ENCODE peak calls at places on chromosomes 6 and 20, in eight cellular contexts. S is Panc1; R is CD4-positive, alpha-beta T cell; K is posterior cingulate gyrus; P is ureter; U is T-cell; D is left cardiac atrium; Z is RKO. T is an unnamed sample.

GRCh38 chr20:38405132-38405531 is 30.0 kb downstream of the SNHG17 start:
- DNase-seq in P (no peak), Z (no peak), D (no peak), R (no peak), K (no peak), S (no peak), U (no peak), T (no peak)

GRCh38 chr6:150267686-150268561 is 100.9 kb upstream of the IYD start:
- DNase-seq in U (no peak), D (no peak), R (no peak), Z (peak), S (no peak), K (peak), P (no peak), T (no peak)

GRCh38 chr20:1702855-1703254 is 45.3 kb upstream of the SIRPG start:
- DNase-seq in R (no peak), S (no peak), D (no peak), K (no peak), Z (no peak), U (no peak), P (no peak), T (no peak)

GRCh38 chr20:56200456-56200855 is 48.1 kb upstream of the MC3R start:
- DNase-seq in K (no peak), S (no peak), D (no peak), U (no peak), P (no peak), R (no peak), Z (peak), T (peak)

GRCh38 chr6:84422380-84422968 is 195.0 kb upstream of the CEP162 start:
- DNase-seq in U (no peak), R (no peak), K (no peak), D (peak), Z (no peak), S (peak), P (peak), T (peak)

GRCh38 chr20:8786383-8786782 is 282.5 kb upstream of the PLCB4 start:
- DNase-seq in Z (no peak), S (no peak), K (no peak), U (no peak), D (no peak), P (no peak), R (no peak), T (no peak)

GRCh38 chr6:11410539-11411307 is 126.8 kb upstream of the TMEM170B start:
- DNase-seq in P (no peak), Z (no peak), R (no peak), U (no peak), S (no peak), D (no peak), K (peak), T (no peak)

GRCh38 chr6:30915591-30915946 is 1.5 kb downstream of the VARS2 start:
- DNase-seq in Z (peak), S (no peak), P (no peak), R (no peak), U (no peak), D (no peak), K (no peak), T (peak)

GRCh38 chr6:10315631-10316145 is 99.2 kb downstream of the TFAP2A start:
- DNase-seq in K (no peak), U (no peak), S (no peak), Z (no peak), D (no peak), P (no peak), R (no peak), T (no peak)

GRCh38 chr6:106975699-106976032 is 1.1 kb upstream of the CD24 start:
- DNase-seq in U (no peak), R (no peak), D (no peak), Z (peak), K (no peak), S (no peak), P (no peak), T (peak)

T was measured in ACHN.